ENCODE peak calls at places on chromosomes 6 and 20, in ten cellular contexts. K is endodermal cell, S is upper lobe of left lung, F is thyroid gland, N is breast epithelium, W is body of pancreas, X is stomach, B is spleen, D is left ventricle myocardium inferior, C is heart left ventricle. G is an unnamed sample.
A peak's percentile ranks its signal among the peaks of the same experiment; 100 is the strongest.

GRCh38 chr6:107737397-107737793 is 86.7 kb downstream of the SCML4 start:
- DNase-seq in K (no peak), S (no peak), F (no peak), N (no peak), W (no peak), X (no peak), B (no peak), D (no peak), C (no peak), G (no peak)

GRCh38 chr20:21125072-21125848 is 622 bp upstream of the KIZ start:
- DNase-seq in K (no peak), S (no peak), F (peak; percentile 47), N (peak; percentile 30), W (peak; percentile 53), X (peak; percentile 51), B (peak; percentile 82), D (no peak), C (peak; percentile 68), G (no peak)

GRCh38 chr6:3996349-3996748 is 82.6 kb downstream of the FAM217A start:
- DNase-seq in K (no peak), S (no peak), F (no peak), N (no peak), W (no peak), X (no peak), B (no peak), D (no peak), C (no peak), G (no peak)

GRCh38 chr6:116101298-116101718 is 655 bp downstream of the NT5DC1 start:
- DNase-seq in K (no peak), S (no peak), F (peak; percentile 93), N (no peak), W (no peak), X (no peak), B (no peak), D (peak; percentile 83), C (no peak), G (no peak)

GRCh38 chr6:39037707-39038106 is 10.9 kb upstream of the GLP1R start:
- DNase-seq in K (no peak), S (peak; percentile 46), F (peak; percentile 15), N (no peak), W (no peak), X (no peak), B (no peak), D (no peak), C (peak; percentile 57), G (no peak)

GRCh38 chr6:2771021-2771558 is 5.9 kb downstream of the WRNIP1 start:
- DNase-seq in K (no peak), S (no peak), F (no peak), N (no peak), W (no peak), X (no peak), B (no peak), D (no peak), C (no peak), G (no peak)

GRCh38 chr6:134984821-134985220 is 34.9 kb upstream of the ALDH8A1 start:
- DNase-seq in K (no peak), S (no peak), F (no peak), N (no peak), W (no peak), X (no peak), B (no peak), D (no peak), C (no peak), G (no peak)

GRCh38 chr6:68059261-68059660 is 575.8 kb upstream of the ADGRB3 start:
- DNase-seq in K (no peak), S (no peak), F (no peak), N (no peak), W (no peak), X (no peak), B (no peak), D (no peak), C (no peak), G (no peak)

GRCh38 chr6:44297063-44298038 is 15.8 kb downstream of the AARS2 start:
- DNase-seq in K (peak; percentile 85), S (peak; percentile 90), F (peak; percentile 17), N (no peak), W (no peak), X (peak; percentile 39), B (peak; percentile 85), D (peak; percentile 41), C (peak; percentile 60), G (peak; percentile 50)

GRCh38 chr6:160520043-160520904 is 143.8 kb downstream of the LPA start:
- DNase-seq in K (peak; percentile 93), S (peak; percentile 93), F (peak; percentile 82), N (peak; percentile 55), W (peak; percentile 85), X (peak; percentile 81), B (peak; percentile 93), D (peak; percentile 75), C (peak; percentile 76), G (peak; percentile 71)

GRCh38 chr6:141110486-141110885 is 1022.2 kb upstream of the GJE1 start:
- DNase-seq in K (no peak), S (no peak), F (no peak), N (no peak), W (no peak), X (no peak), B (no peak), D (no peak), C (no peak), G (no peak)

GRCh38 chr6:75098709-75099108 is 107.1 kb downstream of the COL12A1 start:
- DNase-seq in K (no peak), S (no peak), F (peak; percentile 85), N (peak; percentile 27), W (peak; percentile 28), X (peak; percentile 26), B (no peak), D (peak; percentile 53), C (peak; percentile 57), G (no peak)

GRCh38 chr20:20362774-20363435 is 5.0 kb upstream of the INSM1 start:
- DNase-seq in K (peak; percentile 84), S (peak; percentile 25), F (no peak), N (no peak), W (no peak), X (no peak), B (no peak), D (no peak), C (no peak), G (no peak)

GRCh38 chr6:79635179-79635578 is 4.0 kb downstream of the SH3BGRL2 start:
- DNase-seq in K (no peak), S (no peak), F (no peak), N (no peak), W (no peak), X (no peak), B (no peak), D (no peak), C (no peak), G (no peak)

GRCh38 chr20:20439602-20440001 is 71.7 kb downstream of the INSM1 start:
- DNase-seq in K (no peak), S (no peak), F (no peak), N (no peak), W (no peak), X (no peak), B (no peak), D (no peak), C (no peak), G (no peak)

GRCh38 chr6:36559394-36559793 is 12.1 kb upstream of the STK38 start:
- DNase-seq in K (no peak), S (no peak), F (no peak), N (no peak), W (no peak), X (no peak), B (no peak), D (no peak), C (no peak), G (no peak)

GRCh38 chr6:158284340-158285210 is 27.7 kb upstream of the TULP4 start:
- DNase-seq in K (peak; percentile 66), S (no peak), F (peak; percentile 92), N (peak; percentile 60), W (no peak), X (no peak), B (no peak), D (no peak), C (no peak), G (no peak)
- H3K4me3 ChIP-seq in K (no peak overlapping the region), S (no peak overlapping the region), F (no peak overlapping the region), N (no peak overlapping the region), W (no peak overlapping the region), X (no peak overlapping the region), B (no peak overlapping the region), D (peak overlapping the region; percentile 12), C (no peak overlapping the region), G (no peak overlapping the region)

DNA sequence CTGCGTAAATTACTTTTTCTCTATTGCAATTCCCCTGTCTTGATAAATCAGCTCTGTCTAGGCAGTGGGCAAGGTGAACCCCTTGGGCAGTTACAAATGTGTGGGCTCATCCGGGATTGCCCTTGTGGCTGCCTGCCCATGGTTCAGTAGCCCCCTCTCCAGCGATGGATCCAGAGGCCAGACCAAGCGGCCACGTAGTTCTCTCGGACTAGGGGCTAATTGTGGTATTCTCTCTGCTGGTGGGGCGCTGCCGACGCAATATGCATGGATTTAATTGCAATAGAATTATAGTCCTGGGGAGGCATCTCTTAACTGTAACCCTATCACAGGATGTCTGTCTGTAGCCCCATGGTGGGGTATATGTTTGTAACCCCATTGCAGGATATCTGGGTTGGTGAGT is 64.3 kb upstream of the UNC93A start:
- DNase-seq in K (peak; percentile 68), S (no peak), F (no peak), N (no peak), W (no peak), X (no peak), B (no peak), D (no peak), C (no peak), G (no peak)
- H3K27ac ChIP-seq in K (no peak overlapping the region), S (no peak overlapping the region), F (no peak overlapping the region), N (no peak overlapping the region), W (no peak overlapping the region), X (no peak overlapping the region), B (no peak overlapping the region), D (no peak overlapping the region), C (no peak overlapping the region), G (no peak overlapping the region)

DNA sequence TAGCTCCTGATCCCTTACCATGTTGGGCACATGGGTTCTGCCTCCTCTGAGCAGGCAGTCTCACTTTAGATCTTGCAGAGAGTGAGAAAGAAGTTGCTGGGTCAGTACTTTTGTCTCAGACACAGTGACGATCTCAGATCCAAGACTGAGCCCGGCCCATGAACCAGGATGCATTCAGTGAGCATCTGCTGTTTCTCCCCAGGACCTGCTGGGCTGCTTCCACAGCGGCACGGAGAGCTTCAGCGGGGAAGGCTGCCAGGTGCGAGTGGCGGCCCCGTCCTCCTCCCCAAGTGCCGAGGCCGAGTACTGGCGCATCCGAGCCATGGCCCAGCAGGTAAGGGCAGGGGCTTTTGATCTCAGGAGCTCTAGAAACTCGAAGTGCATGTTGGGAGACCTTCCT is 53.9 kb upstream of the SMIM28 start:
- DNase-seq in K (no peak), S (peak; percentile 61), F (no peak), N (no peak), W (no peak), X (no peak), B (no peak), D (no peak), C (no peak), G (no peak)
- H3K36me3 ChIP-seq in K (peaks cover 36% of the 10 kb centered on the region), S (peaks cover 10% of the 10 kb centered on the region), F (no peaks in the 10 kb centered on the region), N (no peaks in the 10 kb centered on the region), W (peaks cover 6% of the 10 kb centered on the region), X (peaks cover 39% of the 10 kb centered on the region), B (no peaks in the 10 kb centered on the region), D (no peaks in the 10 kb centered on the region), C (no peaks in the 10 kb centered on the region), G (no peaks in the 10 kb centered on the region)

DNA sequence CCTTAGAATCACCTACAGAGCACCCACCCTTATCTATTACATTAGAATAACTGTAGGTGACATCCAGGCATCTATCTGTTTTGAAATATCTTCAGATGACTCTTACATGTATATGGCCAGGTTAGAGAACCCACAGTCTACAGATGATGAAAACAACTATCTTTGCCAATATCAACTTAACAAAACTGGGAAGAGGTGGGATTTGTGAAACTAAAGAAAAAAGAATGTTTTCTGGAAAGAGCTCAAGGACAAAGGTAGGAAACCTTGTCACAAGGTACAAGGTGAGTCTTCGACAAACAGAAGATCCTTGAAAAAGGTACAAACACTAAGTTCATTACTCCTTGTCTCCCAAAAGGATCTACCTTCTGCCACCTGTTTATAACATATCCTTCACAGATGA is 47.0 kb upstream of the DST start:
- DNase-seq in K (no peak), S (no peak), F (no peak), N (no peak), W (no peak), X (no peak), B (no peak), D (no peak), C (no peak), G (no peak)
- H3K4me3 ChIP-seq in K (no peak overlapping the region), S (no peak overlapping the region), F (no peak overlapping the region), N (no peak overlapping the region), W (no peak overlapping the region), X (no peak overlapping the region), B (no peak overlapping the region), D (peak overlapping the region; percentile 66), C (peak overlapping the region; percentile 49), G (no peak overlapping the region)